ENCODE peak calls at places on chromosomes 5 and 9, in nine cellular contexts. C, E, T, P, Z, Q, V, W and D are unnamed samples.

GRCh38 chr5:163730206-163730782 is 224.9 kb downstream of the MAT2B start:
- DNase-seq in V (no peak), W (no peak), P (no peak), E (no peak), Q (no peak), T (no peak), C (no peak), Z (no peak), D (no peak)

GRCh38 chr9:8733096-8733954 is 933.7 kb upstream of the DMAC1 start:
- DNase-seq in W (no peak), E (peak), C (no peak), Q (peak), V (no peak), Z (peak), T (no peak), P (peak), D (no peak)

GRCh38 chr5:179549973-179550510 is 312 bp upstream of the RUFY1 start:
- DNase-seq in W (no peak), V (no peak), T (no peak), Z (peak), P (no peak), C (no peak), Q (no peak), E (peak), D (peak)

GRCh38 chr5:135033026-135033861 is 784 bp downstream of the PITX1 start:
- DNase-seq in Z (peak), C (peak), T (no peak), E (peak), Q (peak), P (no peak), W (peak), V (peak), D (peak)

GRCh38 chr5:14190194-14191164 is 47.3 kb downstream of the TRIO start:
- DNase-seq in P (no peak), Q (no peak), C (peak), Z (peak), T (no peak), E (peak), W (peak), V (no peak), D (no peak)

GRCh38 chr9:121607434-121608248 is 43.8 kb upstream of the DAB2IP start:
- DNase-seq in Q (peak), T (no peak), V (no peak), W (peak), P (peak), E (peak), Z (peak), C (no peak), D (no peak)

GRCh38 chr5:11851965-11852745 is 52.1 kb downstream of the CTNND2 start:
- DNase-seq in W (no peak), T (no peak), E (no peak), Q (peak), Z (no peak), V (no peak), C (no peak), P (no peak), D (no peak)

GRCh38 chr9:6827370-6827949 is 69.7 kb downstream of the KDM4C start:
- DNase-seq in P (no peak), Q (peak), Z (no peak), V (peak), C (peak), T (no peak), W (peak), E (peak), D (no peak)

GRCh38 chr5:83562207-83562606 is 90.7 kb downstream of the VCAN start:
- DNase-seq in W (peak), C (no peak), Z (no peak), P (no peak), V (no peak), E (no peak), Q (no peak), T (no peak), D (no peak)

GRCh38 chr5:43973318-43973717 is 370.3 kb downstream of the NNT start:
- DNase-seq in C (no peak), E (peak), W (peak), Q (no peak), Z (no peak), P (no peak), T (no peak), V (no peak), D (peak)

GRCh38 chr5:59597690-59598546 is 295.6 kb downstream of the PDE4D start:
- DNase-seq in Z (no peak), C (no peak), Q (no peak), W (no peak), T (no peak), V (no peak), P (no peak), E (no peak), D (no peak)

GRCh38 chr5:122311888-122312669 is at the start of gene SNCAIP:
- DNase-seq in W (peak), Z (peak), C (peak), Q (peak), E (peak), T (peak), V (no peak), P (peak), D (no peak)

GRCh38 chr9:92961627-92962302 is 14.4 kb downstream of the FGD3 start:
- DNase-seq in E (no peak), Q (no peak), V (peak), C (no peak), W (no peak), T (no peak), Z (no peak), P (no peak), D (no peak)

GRCh38 chr9:91953723-91954122 is 3.7 kb upstream of the ROR2 start:
- DNase-seq in C (no peak), E (no peak), W (no peak), V (no peak), Z (no peak), Q (no peak), P (no peak), T (no peak), D (no peak)

GRCh38 chr9:33104111-33104415 is 27.6 kb upstream of the SMU1 start:
- DNase-seq in V (no peak), Q (no peak), E (no peak), W (no peak), P (no peak), Z (no peak), T (no peak), C (no peak), D (no peak)

GRCh38 chr9:134698587-134699342 is 57.2 kb downstream of the COL5A1 start:
- DNase-seq in Q (peak), P (peak), E (peak), Z (peak), W (peak), V (peak), C (peak), T (peak), D (peak)

GRCh38 chr5:168104811-168105481 is 186.5 kb upstream of the WWC1 start:
- DNase-seq in Z (no peak), P (no peak), V (no peak), E (no peak), C (no peak), Q (peak), T (peak), W (no peak), D (no peak)

GRCh38 chr9:104808030-104808614 is 44.2 kb downstream of the NIPSNAP3B start:
- DNase-seq in W (peak), C (peak), Z (no peak), E (no peak), V (no peak), Q (peak), T (no peak), P (no peak), D (no peak)

GRCh38 chr5:54718647-54719046 is 201.1 kb downstream of the SNX18 start:
- DNase-seq in Q (no peak), C (no peak), T (no peak), W (peak), V (no peak), Z (peak), P (peak), E (peak), D (no peak)

GRCh38 chr9:22976454-22976853 is 529.8 kb downstream of the DMRTA1 start:
- DNase-seq in Z (no peak), E (no peak), P (no peak), T (no peak), C (no peak), V (no peak), W (peak), Q (no peak), D (no peak)

GRCh38 chr5:176994460-176995121 is 12.0 kb downstream of the UIMC1 start:
- DNase-seq in Z (peak), V (no peak), P (peak), E (peak), Q (peak), C (peak), T (no peak), W (peak), D (peak)